ENCODE peak calls at places on chromosomes 12 and 14, in eight cellular contexts. S, C, X, O, E, Q, Y and I are unnamed samples.

GRCh38 chr12:3571323-3571722 is 80.3 kb downstream of the PRMT8 start:
- DNase-seq in S (no peak), C (no peak), X (no peak), O (no peak), E (no peak), Q (no peak), Y (no peak), I (no peak)

GRCh38 chr14:96576359-96576758 is 74.2 kb downstream of the PAPOLA start:
- DNase-seq in S (no peak), C (no peak), X (no peak), O (no peak), E (no peak), Q (no peak), Y (no peak), I (no peak)

GRCh38 chr14:58864751-58865519 is 227.2 kb downstream of the DACT1 start:
- DNase-seq in S (no peak), C (no peak), X (no peak), O (no peak), E (peak), Q (no peak), Y (peak), I (no peak)

GRCh38 chr14:22796087-22796707 is 19.0 kb downstream of the SLC7A7 start:
- DNase-seq in S (no peak), C (no peak), X (no peak), O (no peak), E (no peak), Q (no peak), Y (no peak), I (no peak)

GRCh38 chr14:34098045-34098984 is 147.4 kb upstream of the EGLN3 start:
- DNase-seq in S (no peak), C (peak), X (no peak), O (peak), E (peak), Q (no peak), Y (peak), I (peak)

GRCh38 chr12:19239616-19240234 is 110.2 kb downstream of the PLEKHA5 start:
- DNase-seq in S (no peak), C (no peak), X (no peak), O (no peak), E (peak), Q (no peak), Y (peak), I (no peak)

GRCh38 chr14:102085503-102085902 is 1.3 kb downstream of the HSP90AA1 start:
- DNase-seq in S (no peak), C (no peak), X (no peak), O (no peak), E (no peak), Q (no peak), Y (no peak), I (no peak)

GRCh38 chr14:69324341-69324931 is 64.5 kb downstream of the GALNT16 start:
- DNase-seq in S (no peak), C (no peak), X (no peak), O (no peak), E (no peak), Q (no peak), Y (no peak), I (no peak)

GRCh38 chr12:132075714-132076553 is 68.2 kb downstream of the DDX51 start:
- DNase-seq in S (no peak), C (no peak), X (no peak), O (no peak), E (no peak), Q (no peak), Y (no peak), I (no peak)

GRCh38 chr12:8827551-8828347 is 5.3 kb downstream of the A2ML1 start:
- DNase-seq in S (no peak), C (no peak), X (no peak), O (peak), E (no peak), Q (peak), Y (no peak), I (no peak)

GRCh38 chr14:88004637-88005036 is 298 bp upstream of the GPR65 start:
- DNase-seq in S (no peak), C (no peak), X (no peak), O (no peak), E (no peak), Q (no peak), Y (no peak), I (no peak)

GRCh38 chr12:12636641-12637040 is 25.0 kb downstream of the CREBL2 start:
- DNase-seq in S (no peak), C (no peak), X (no peak), O (no peak), E (no peak), Q (no peak), Y (no peak), I (no peak)

GRCh38 chr12:7907009-7907408 is 29.0 kb downstream of the SLC2A3 start:
- DNase-seq in S (no peak), C (peak), X (no peak), O (peak), E (peak), Q (peak), Y (peak), I (peak)

GRCh38 chr14:52222901-52223300 is 44.6 kb upstream of the PTGDR start:
- DNase-seq in S (peak), C (no peak), X (no peak), O (no peak), E (no peak), Q (no peak), Y (no peak), I (no peak)

GRCh38 chr12:32198555-32198954 is 91.9 kb downstream of the BICD1 start:
- DNase-seq in S (no peak), C (no peak), X (no peak), O (peak), E (no peak), Q (no peak), Y (peak), I (no peak)

GRCh38 chr14:77000340-77001235 is 27.9 kb downstream of the IRF2BPL start:
- DNase-seq in S (peak), C (no peak), X (no peak), O (no peak), E (peak), Q (no peak), Y (peak), I (peak)

GRCh38 chr14:76090611-76091010 is 61.1 kb upstream of the GPATCH2L start:
- DNase-seq in S (no peak), C (no peak), X (no peak), O (no peak), E (peak), Q (no peak), Y (no peak), I (no peak)

GRCh38 chr14:80538633-80539375 is 327.5 kb upstream of the DIO2 start:
- DNase-seq in S (no peak), C (peak), X (no peak), O (no peak), E (no peak), Q (no peak), Y (no peak), I (no peak)

GRCh38 chr14:67564236-67564635 is 31.1 kb downstream of the PLEKHH1 start:
- DNase-seq in S (no peak), C (no peak), X (no peak), O (no peak), E (no peak), Q (no peak), Y (no peak), I (no peak)

GRCh38 chr12:101490286-101490920 is 15.3 kb downstream of the SPIC start:
- DNase-seq in S (no peak), C (peak), X (no peak), O (peak), E (no peak), Q (peak), Y (peak), I (peak)

GRCh38 chr14:22509751-22510300 is 79.2 kb downstream of the DAD1 start:
- DNase-seq in S (no peak), C (no peak), X (no peak), O (no peak), E (no peak), Q (no peak), Y (no peak), I (no peak)

GRCh38 chr12:119868992-119869391 is 8.1 kb downstream of the CIT start:
- DNase-seq in S (no peak), C (no peak), X (no peak), O (no peak), E (peak), Q (no peak), Y (peak), I (no peak)

GRCh38 chr12:119870462-119870861 is 6.7 kb downstream of the CIT start:
- DNase-seq in S (no peak), C (no peak), X (no peak), O (no peak), E (peak), Q (no peak), Y (peak), I (no peak)

GRCh38 chr12:119864591-119864990 is 12.5 kb downstream of the CIT start:
- DNase-seq in S (no peak), C (no peak), X (no peak), O (no peak), E (no peak), Q (no peak), Y (no peak), I (no peak)

GRCh38 chr12:119869720-119870119 is 7.4 kb downstream of the CIT start:
- DNase-seq in S (no peak), C (peak), X (no peak), O (peak), E (peak), Q (no peak), Y (peak), I (no peak)
- TF ChIP-seq CTCF in S (no peak), C (no peak), X (no peak), O (no peak), E (no peak), Q (no peak), Y (no peak), I (no peak)

DNA sequence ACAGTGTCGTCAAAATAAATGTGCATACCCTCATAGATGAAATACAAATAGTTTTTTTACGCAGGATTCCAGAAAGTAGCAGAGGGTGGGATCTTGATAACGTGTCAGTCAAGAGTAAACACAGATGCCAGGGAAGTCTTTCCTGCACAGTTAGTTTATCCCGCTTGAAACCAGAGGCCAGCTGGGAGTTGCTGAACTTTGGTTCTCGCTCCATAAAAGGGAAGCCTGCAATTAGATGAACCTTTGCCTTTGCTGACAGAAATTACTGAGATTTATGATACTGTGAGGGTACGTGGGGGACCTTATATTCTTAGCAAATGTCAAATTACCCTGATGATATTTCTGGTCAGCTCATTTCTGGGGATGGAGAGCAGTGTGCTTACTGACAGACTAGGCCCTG is 18.9 kb downstream of the FAR2 start:
- DNase-seq in S (no peak), C (no peak), X (no peak), O (no peak), E (no peak), Q (no peak), Y (no peak), I (no peak)
- TF ChIP-seq CTCF in S (no peak), C (no peak), X (no peak), O (no peak), E (no peak), Q (no peak), Y (no peak), I (no peak)

GRCh38 chr14:103886304-103887169 is 39.2 kb upstream of the PPP1R13B start:
- DNase-seq in S (no peak), C (no peak), X (no peak), O (no peak), E (no peak), Q (peak), Y (peak), I (peak)
- TF ChIP-seq CTCF in S (no peak), C (no peak), X (no peak), O (no peak), E (no peak), Q (peak), Y (peak), I (peak)

GRCh38 chr12:61367281-61367785 is 892.9 kb upstream of the USP15 start:
- DNase-seq in S (no peak), C (no peak), X (no peak), O (no peak), E (no peak), Q (no peak), Y (no peak), I (no peak)
- TF ChIP-seq CTCF in S (no peak), C (no peak), X (no peak), O (no peak), E (no peak), Q (peak), Y (no peak), I (no peak)

DNA sequence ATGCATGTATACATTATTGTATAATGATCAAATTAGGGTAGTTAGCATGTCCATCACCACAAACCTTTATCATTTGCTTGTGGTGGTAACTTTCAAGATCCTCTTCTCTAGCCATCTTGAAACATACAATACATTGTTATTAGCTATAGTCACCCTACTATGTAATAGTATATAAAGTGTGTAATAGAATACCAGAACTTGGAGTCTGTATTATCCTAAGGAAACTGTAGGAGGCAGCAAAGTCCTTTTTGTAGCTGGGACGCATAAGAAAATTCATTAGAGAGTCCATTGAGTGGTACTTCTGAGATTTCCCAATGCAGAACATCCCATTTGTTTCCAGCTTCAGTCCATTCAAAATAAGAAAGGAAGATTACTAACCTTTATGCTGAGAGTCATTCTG is 325.9 kb upstream of the LRFN5 start:
- DNase-seq in S (no peak), C (peak), X (no peak), O (no peak), E (peak), Q (no peak), Y (peak), I (no peak)
- TF ChIP-seq CTCF in S (no peak), C (no peak), X (no peak), O (no peak), E (no peak), Q (peak), Y (peak), I (peak)

DNA sequence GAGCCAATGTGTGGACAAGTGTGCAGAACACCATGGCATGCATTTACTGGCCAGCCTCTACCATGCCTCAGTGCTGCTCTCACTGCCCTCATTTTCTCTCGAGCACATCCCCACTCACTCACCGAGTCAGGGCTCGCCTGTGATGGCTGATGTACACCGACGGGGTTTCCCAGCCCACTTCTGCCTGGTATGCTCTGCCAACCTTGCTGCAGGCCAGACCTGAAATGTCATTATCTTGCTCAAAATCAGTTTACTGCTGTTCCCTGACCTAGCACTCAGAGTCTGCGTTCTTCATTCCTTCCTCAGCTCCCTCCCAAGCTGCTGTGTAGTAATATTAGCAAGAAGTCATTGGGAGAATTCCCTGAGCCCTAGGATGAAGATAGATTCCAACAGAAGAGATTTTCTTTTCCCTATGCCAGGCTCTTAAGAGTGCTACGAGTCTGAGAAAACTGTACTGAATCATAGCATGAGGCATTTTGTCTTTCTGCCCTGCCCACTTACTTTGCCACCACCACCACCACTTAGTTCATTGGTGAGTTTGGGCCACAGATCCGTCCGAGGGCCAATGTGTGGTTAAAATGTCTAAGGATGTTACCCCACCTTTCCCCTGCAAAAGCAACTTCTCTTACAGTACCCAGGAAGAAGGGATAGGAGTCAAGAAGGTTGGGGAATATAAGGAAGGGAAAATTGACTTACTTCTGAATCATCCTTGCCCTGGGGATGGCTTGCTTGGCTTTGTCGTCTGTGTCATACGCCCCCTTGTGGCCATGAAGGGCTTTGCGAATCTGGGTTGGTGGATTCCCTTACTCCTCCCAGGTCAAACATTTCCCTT is 51.0 kb downstream of the BMAL2 start:
- DNase-seq in S (peak), C (peak), X (peak), O (peak), E (peak), Q (peak), Y (peak), I (peak)
- TF ChIP-seq CTCF in S (peak), C (peak), X (peak), O (peak), E (peak), Q (peak), Y (peak), I (peak)

GRCh38 chr12:26113853-26114719 is 10.8 kb downstream of the BHLHE41 start:
- DNase-seq in S (peak), C (peak), X (peak), O (peak), E (peak), Q (peak), Y (peak), I (peak)
- TF ChIP-seq CTCF in S (no peak), C (no peak), X (peak), O (peak), E (peak), Q (peak), Y (peak), I (no peak)

DNA sequence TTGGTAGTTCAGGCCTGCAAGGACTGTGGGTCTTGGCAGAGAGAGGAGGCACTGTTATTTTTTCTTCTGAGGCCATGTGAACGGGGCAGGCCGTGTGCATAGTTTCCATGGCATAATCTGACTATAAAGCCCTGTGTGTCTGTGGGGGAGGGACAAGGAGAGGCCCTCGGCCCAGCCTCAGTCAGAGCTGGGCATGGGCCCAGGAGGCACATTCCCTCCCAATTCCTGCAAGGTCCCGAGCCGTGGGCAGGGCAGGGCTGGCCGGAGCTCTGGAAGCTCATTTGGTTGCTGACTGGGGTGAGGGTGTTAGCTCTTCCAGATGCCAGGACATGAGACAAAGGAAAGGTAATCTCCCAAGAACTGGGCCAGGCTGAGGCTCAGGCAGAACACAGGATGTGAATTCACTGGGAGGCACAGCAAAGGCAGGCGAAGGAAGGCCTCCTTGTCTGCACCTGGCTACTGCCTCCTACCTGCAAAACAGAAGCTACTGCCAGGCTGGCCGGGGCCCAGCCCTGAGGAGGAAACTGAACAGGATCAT is 22.0 kb upstream of the PLEKHG3 start:
- DNase-seq in S (peak), C (peak), X (no peak), O (peak), E (peak), Q (peak), Y (peak), I (no peak)
- TF ChIP-seq CTCF in S (no peak), C (no peak), X (no peak), O (no peak), E (no peak), Q (peak), Y (no peak), I (no peak)